ENCODE peak calls at places on chromosomes 13 and 19, in seven cellular contexts. One of them, this sample, is unnamed.

GRCh38 chr19:49761625-49762311 is 1.3 kb downstream of the TSKS start:
- DNase-seq in foreskin fibroblast: peak
- DNase-seq in fibroblast of villous mesenchyme: peak
- DNase-seq in AG04450: no peak
- DNase-seq in CD8-positive, alpha-beta memory T cell: no peak
- DNase-seq in ascending aorta: no peak
- DNase-seq in body of pancreas: no peak
- DNase-seq in this sample: peak

GRCh38 chr19:35753634-35754364 is 3.0 kb downstream of the HSPB6 start:
- DNase-seq in ascending aorta: no peak
- DNase-seq in body of pancreas: peak
- DNase-seq in CD8-positive, alpha-beta memory T cell: no peak
- DNase-seq in AG04450: no peak
- DNase-seq in foreskin fibroblast: no peak
- DNase-seq in fibroblast of villous mesenchyme: no peak
- DNase-seq in this sample: peak

GRCh38 chr13:36919206-36919832 is 719 bp downstream of the SMAD9 start:
- DNase-seq in ascending aorta: peak
- DNase-seq in fibroblast of villous mesenchyme: peak
- DNase-seq in AG04450: no peak
- DNase-seq in body of pancreas: peak
- DNase-seq in CD8-positive, alpha-beta memory T cell: no peak
- DNase-seq in foreskin fibroblast: peak
- DNase-seq in this sample: peak

GRCh38 chr13:100100115-100100879 is 11.4 kb downstream of the PCCA start:
- DNase-seq in foreskin fibroblast: peak
- DNase-seq in ascending aorta: no peak
- DNase-seq in AG04450: peak
- DNase-seq in body of pancreas: peak
- DNase-seq in CD8-positive, alpha-beta memory T cell: no peak
- DNase-seq in fibroblast of villous mesenchyme: peak
- DNase-seq in this sample: peak

GRCh38 chr19:11446652-11447301 is 11.3 kb downstream of the PRKCSH start:
- DNase-seq in fibroblast of villous mesenchyme: peak
- DNase-seq in AG04450: no peak
- DNase-seq in body of pancreas: peak
- DNase-seq in CD8-positive, alpha-beta memory T cell: peak
- DNase-seq in ascending aorta: no peak
- DNase-seq in foreskin fibroblast: no peak
- DNase-seq in this sample: peak

GRCh38 chr19:16470911-16471811 is 609 bp downstream of the EPS15L1 start:
- DNase-seq in CD8-positive, alpha-beta memory T cell: peak
- DNase-seq in AG04450: no peak
- DNase-seq in foreskin fibroblast: no peak
- DNase-seq in body of pancreas: peak
- DNase-seq in fibroblast of villous mesenchyme: no peak
- DNase-seq in ascending aorta: no peak
- DNase-seq in this sample: peak

GRCh38 chr19:5309438-5310204 is 31.0 kb downstream of the PTPRS start:
- DNase-seq in body of pancreas: no peak
- DNase-seq in foreskin fibroblast: no peak
- DNase-seq in CD8-positive, alpha-beta memory T cell: no peak
- DNase-seq in AG04450: no peak
- DNase-seq in ascending aorta: no peak
- DNase-seq in fibroblast of villous mesenchyme: no peak
- DNase-seq in this sample: peak

GRCh38 chr13:51832471-51833152 is 12.4 kb downstream of the TMEM272 start:
- DNase-seq in fibroblast of villous mesenchyme: peak
- DNase-seq in foreskin fibroblast: no peak
- DNase-seq in ascending aorta: no peak
- DNase-seq in body of pancreas: peak
- DNase-seq in AG04450: no peak
- DNase-seq in CD8-positive, alpha-beta memory T cell: peak
- DNase-seq in this sample: peak

GRCh38 chr19:7783991-7784421 is 21.0 kb downstream of the CLEC4M start:
- DNase-seq in ascending aorta: no peak
- DNase-seq in body of pancreas: no peak
- DNase-seq in fibroblast of villous mesenchyme: peak
- DNase-seq in foreskin fibroblast: peak
- DNase-seq in CD8-positive, alpha-beta memory T cell: no peak
- DNase-seq in AG04450: peak
- DNase-seq in this sample: peak

GRCh38 chr13:100941811-100942361 is 267.3 kb upstream of the TMTC4 start:
- DNase-seq in AG04450: no peak
- DNase-seq in fibroblast of villous mesenchyme: no peak
- DNase-seq in foreskin fibroblast: no peak
- DNase-seq in CD8-positive, alpha-beta memory T cell: no peak
- DNase-seq in ascending aorta: no peak
- DNase-seq in body of pancreas: no peak
- DNase-seq in this sample: no peak

GRCh38 chr19:39247701-39248664 is 673 bp downstream of the IFNL4 start:
- DNase-seq in foreskin fibroblast: no peak
- DNase-seq in ascending aorta: no peak
- DNase-seq in body of pancreas: peak
- DNase-seq in AG04450: no peak
- DNase-seq in CD8-positive, alpha-beta memory T cell: no peak
- DNase-seq in fibroblast of villous mesenchyme: no peak
- DNase-seq in this sample: no peak

GRCh38 chr13:27035892-27036235 is 135.7 kb downstream of the USP12 start:
- DNase-seq in foreskin fibroblast: no peak
- DNase-seq in fibroblast of villous mesenchyme: no peak
- DNase-seq in AG04450: no peak
- DNase-seq in CD8-positive, alpha-beta memory T cell: no peak
- DNase-seq in ascending aorta: no peak
- DNase-seq in body of pancreas: no peak
- DNase-seq in this sample: no peak

GRCh38 chr13:27037571-27037970 is 134.0 kb downstream of the USP12 start:
- DNase-seq in fibroblast of villous mesenchyme: no peak
- DNase-seq in body of pancreas: no peak
- DNase-seq in foreskin fibroblast: no peak
- DNase-seq in ascending aorta: no peak
- DNase-seq in AG04450: no peak
- DNase-seq in CD8-positive, alpha-beta memory T cell: no peak
- DNase-seq in this sample: no peak

GRCh38 chr13:27037171-27037570 is 134.4 kb downstream of the USP12 start:
- DNase-seq in CD8-positive, alpha-beta memory T cell: no peak
- DNase-seq in fibroblast of villous mesenchyme: no peak
- DNase-seq in body of pancreas: no peak
- DNase-seq in ascending aorta: no peak
- DNase-seq in foreskin fibroblast: no peak
- DNase-seq in AG04450: no peak
- DNase-seq in this sample: no peak

GRCh38 chr13:27036236-27036981 is 135.2 kb downstream of the USP12 start:
- DNase-seq in ascending aorta: peak
- DNase-seq in body of pancreas: no peak
- DNase-seq in foreskin fibroblast: no peak
- DNase-seq in CD8-positive, alpha-beta memory T cell: no peak
- DNase-seq in AG04450: no peak
- DNase-seq in fibroblast of villous mesenchyme: peak
- DNase-seq in this sample: peak

GRCh38 chr13:27034678-27035111 is 136.9 kb downstream of the USP12 start:
- DNase-seq in fibroblast of villous mesenchyme: no peak
- DNase-seq in AG04450: no peak
- DNase-seq in body of pancreas: no peak
- DNase-seq in CD8-positive, alpha-beta memory T cell: no peak
- DNase-seq in foreskin fibroblast: peak
- DNase-seq in ascending aorta: no peak
- DNase-seq in this sample: no peak
- H3K4me3 ChIP-seq in fibroblast of villous mesenchyme: no peak
- H3K4me3 ChIP-seq in AG04450: peak
- H3K4me3 ChIP-seq in body of pancreas: no peak
- H3K4me3 ChIP-seq in CD8-positive, alpha-beta memory T cell: no peak
- H3K4me3 ChIP-seq in foreskin fibroblast: peak
- H3K4me3 ChIP-seq in ascending aorta: no peak
- H3K4me3 ChIP-seq in this sample: no peak

DNA sequence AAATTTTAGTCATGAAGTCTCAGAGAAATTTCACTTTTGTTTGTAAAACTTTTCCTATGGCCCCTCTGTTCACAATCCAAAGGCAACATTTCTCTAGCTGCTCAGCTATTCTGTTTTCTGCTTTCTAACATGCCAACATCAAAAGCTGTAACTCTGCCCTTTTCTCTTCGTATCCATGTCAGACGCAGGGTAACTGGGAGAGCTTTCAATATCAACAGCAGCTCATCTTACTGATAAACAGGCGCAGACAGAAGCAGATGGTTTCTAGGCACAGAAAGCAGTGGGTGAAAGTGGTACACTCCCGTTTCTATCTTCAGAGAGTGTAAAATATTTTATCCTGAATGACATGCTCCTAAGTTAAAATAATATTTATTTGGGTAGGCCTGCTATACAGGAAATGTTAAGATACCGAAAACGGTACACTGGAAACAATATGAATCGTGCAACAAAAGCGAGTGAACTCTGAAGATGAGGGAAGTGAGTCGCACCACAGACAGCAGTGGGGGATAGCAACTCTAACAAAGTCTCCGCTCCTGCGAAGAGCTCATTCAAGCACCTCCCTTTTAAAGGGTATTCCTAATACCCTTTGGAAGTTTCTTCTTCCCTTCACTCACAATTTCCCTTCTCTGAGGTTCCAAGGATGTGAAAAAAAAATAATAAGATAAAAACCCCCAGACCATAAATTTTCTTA is 798.3 kb downstream of the GPC5 start:
- DNase-seq in AG04450: no peak
- DNase-seq in fibroblast of villous mesenchyme: no peak
- DNase-seq in body of pancreas: no peak
- DNase-seq in foreskin fibroblast: no peak
- DNase-seq in ascending aorta: no peak
- DNase-seq in CD8-positive, alpha-beta memory T cell: no peak
- DNase-seq in this sample: peak
- H3K4me3 ChIP-seq in AG04450: no peak
- H3K4me3 ChIP-seq in fibroblast of villous mesenchyme: no peak
- H3K4me3 ChIP-seq in body of pancreas: no peak
- H3K4me3 ChIP-seq in foreskin fibroblast: no peak
- H3K4me3 ChIP-seq in ascending aorta: no peak
- H3K4me3 ChIP-seq in CD8-positive, alpha-beta memory T cell: no peak
- H3K4me3 ChIP-seq in this sample: peak

GRCh38 chr13:49220856-49221614 is 897 bp downstream of the MLNR start:
- DNase-seq in body of pancreas: no peak
- DNase-seq in ascending aorta: no peak
- DNase-seq in CD8-positive, alpha-beta memory T cell: no peak
- DNase-seq in AG04450: no peak
- DNase-seq in fibroblast of villous mesenchyme: no peak
- DNase-seq in foreskin fibroblast: no peak
- DNase-seq in this sample: no peak
- H3K4me3 ChIP-seq in body of pancreas: no peak
- H3K4me3 ChIP-seq in ascending aorta: peak
- H3K4me3 ChIP-seq in CD8-positive, alpha-beta memory T cell: no peak
- H3K4me3 ChIP-seq in AG04450: peak
- H3K4me3 ChIP-seq in fibroblast of villous mesenchyme: peak
- H3K4me3 ChIP-seq in foreskin fibroblast: no peak
- H3K4me3 ChIP-seq in this sample: no peak

DNA sequence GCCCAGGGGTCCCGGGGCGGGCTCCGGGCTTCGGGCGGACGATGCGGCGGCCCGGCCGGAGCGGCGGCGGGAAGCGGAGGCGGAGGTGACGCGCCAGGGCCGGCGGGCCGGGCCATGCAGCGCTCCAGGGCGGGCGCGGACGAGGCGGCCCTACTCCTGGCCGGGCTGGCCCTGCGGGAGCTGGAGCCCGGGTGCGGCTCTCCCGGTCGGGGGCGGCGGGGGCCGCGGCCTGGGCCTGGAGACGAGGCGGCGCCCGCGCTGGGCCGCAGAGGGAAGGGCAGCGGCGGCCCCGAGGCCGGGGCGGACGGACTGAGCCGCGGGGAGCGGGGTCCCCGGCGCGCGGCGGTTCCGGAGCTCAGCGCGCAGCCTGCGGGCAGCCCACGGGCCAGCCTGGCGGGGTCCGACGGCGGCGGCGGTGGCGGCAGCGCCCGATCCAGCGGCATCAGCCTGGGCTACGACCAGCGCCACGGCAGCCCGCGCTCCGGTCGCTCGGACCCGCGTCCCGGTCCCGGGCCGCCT is 362 bp downstream of the WTIP start:
- DNase-seq in foreskin fibroblast: peak
- DNase-seq in AG04450: no peak
- DNase-seq in fibroblast of villous mesenchyme: no peak
- DNase-seq in ascending aorta: peak
- DNase-seq in CD8-positive, alpha-beta memory T cell: no peak
- DNase-seq in body of pancreas: no peak
- DNase-seq in this sample: peak
- H3K4me3 ChIP-seq in foreskin fibroblast: peak
- H3K4me3 ChIP-seq in AG04450: peak
- H3K4me3 ChIP-seq in fibroblast of villous mesenchyme: peak
- H3K4me3 ChIP-seq in ascending aorta: peak
- H3K4me3 ChIP-seq in CD8-positive, alpha-beta memory T cell: no peak
- H3K4me3 ChIP-seq in body of pancreas: peak
- H3K4me3 ChIP-seq in this sample: peak

GRCh38 chr13:106561551-106562170 is 6.3 kb downstream of the ARGLU1 start:
- DNase-seq in CD8-positive, alpha-beta memory T cell: no peak
- DNase-seq in body of pancreas: no peak
- DNase-seq in AG04450: no peak
- DNase-seq in fibroblast of villous mesenchyme: peak
- DNase-seq in ascending aorta: no peak
- DNase-seq in foreskin fibroblast: no peak
- DNase-seq in this sample: peak

GRCh38 chr13:106565127-106565775 is 2.7 kb downstream of the ARGLU1 start:
- DNase-seq in ascending aorta: no peak
- DNase-seq in CD8-positive, alpha-beta memory T cell: no peak
- DNase-seq in fibroblast of villous mesenchyme: no peak
- DNase-seq in body of pancreas: no peak
- DNase-seq in foreskin fibroblast: no peak
- DNase-seq in AG04450: no peak
- DNase-seq in this sample: no peak

GRCh38 chr13:106562301-106562700 is 5.6 kb downstream of the ARGLU1 start:
- DNase-seq in foreskin fibroblast: no peak
- DNase-seq in AG04450: no peak
- DNase-seq in CD8-positive, alpha-beta memory T cell: no peak
- DNase-seq in fibroblast of villous mesenchyme: no peak
- DNase-seq in ascending aorta: no peak
- DNase-seq in body of pancreas: no peak
- DNase-seq in this sample: no peak

GRCh38 chr13:106558527-106558926 is 9.4 kb downstream of the ARGLU1 start:
- DNase-seq in fibroblast of villous mesenchyme: no peak
- DNase-seq in CD8-positive, alpha-beta memory T cell: no peak
- DNase-seq in AG04450: no peak
- DNase-seq in body of pancreas: no peak
- DNase-seq in ascending aorta: no peak
- DNase-seq in foreskin fibroblast: no peak
- DNase-seq in this sample: no peak

GRCh38 chr13:106560791-106561190 is 7.1 kb downstream of the ARGLU1 start:
- DNase-seq in body of pancreas: no peak
- DNase-seq in CD8-positive, alpha-beta memory T cell: no peak
- DNase-seq in fibroblast of villous mesenchyme: no peak
- DNase-seq in foreskin fibroblast: no peak
- DNase-seq in ascending aorta: no peak
- DNase-seq in AG04450: no peak
- DNase-seq in this sample: no peak
- H3K4me3 ChIP-seq in body of pancreas: no peak
- H3K4me3 ChIP-seq in CD8-positive, alpha-beta memory T cell: no peak
- H3K4me3 ChIP-seq in fibroblast of villous mesenchyme: no peak
- H3K4me3 ChIP-seq in foreskin fibroblast: no peak
- H3K4me3 ChIP-seq in ascending aorta: no peak
- H3K4me3 ChIP-seq in AG04450: no peak
- H3K4me3 ChIP-seq in this sample: no peak

GRCh38 chr13:79393564-79394249 is 12.3 kb downstream of the RBM26 start:
- DNase-seq in foreskin fibroblast: no peak
- DNase-seq in AG04450: no peak
- DNase-seq in fibroblast of villous mesenchyme: no peak
- DNase-seq in ascending aorta: no peak
- DNase-seq in CD8-positive, alpha-beta memory T cell: no peak
- DNase-seq in body of pancreas: no peak
- DNase-seq in this sample: no peak
- H3K4me3 ChIP-seq in foreskin fibroblast: no peak
- H3K4me3 ChIP-seq in AG04450: no peak
- H3K4me3 ChIP-seq in fibroblast of villous mesenchyme: no peak
- H3K4me3 ChIP-seq in ascending aorta: no peak
- H3K4me3 ChIP-seq in CD8-positive, alpha-beta memory T cell: peak
- H3K4me3 ChIP-seq in body of pancreas: no peak
- H3K4me3 ChIP-seq in this sample: no peak

This sample was measured in fibroblast of the aortic adventitia.